ENCODE peak calls at places on chromosome 18, in four cellular contexts. N is activated CD4-positive, CD25-positive, alpha-beta regulatory T cell treated with anti-CD3 and anti-CD28 coated beads, Interleukin-2, amount 50 U/mL, for 72 hours; L is posterior cingulate gyrus; E is activated T-helper 1 cell treated with Interleukin-2 at 50 U/mL for 16 hours. M is an unnamed sample.

GRCh38 chr18:37419272-37419671 is 146.3 kb downstream of the CELF4 start:
- DNase-seq in E (no peak), L (no peak), N (no peak), M (no peak)

GRCh38 chr18:1408331-1408835 is 503.7 kb downstream of the ADCYAP1 start:
- DNase-seq in N (no peak), L (no peak), E (no peak), M (no peak)

GRCh38 chr18:2655153-2655953 is at the start of gene SMCHD1:
- DNase-seq in N (peak; percentile 90), L (peak; percentile 85), E (peak; percentile 86), M (peak; percentile 81)

GRCh38 chr18:45243347-45244095 is 371.8 kb upstream of the SLC14A2 start:
- DNase-seq in L (no peak), N (no peak), E (no peak), M (no peak)

GRCh38 chr18:43271593-43272432 is 5.5 kb downstream of the SYT4 start:
- DNase-seq in N (no peak), E (no peak), L (no peak), M (no peak)

GRCh38 chr18:6728809-6729246 is 688 bp upstream of the ARHGAP28 start:
- DNase-seq in E (no peak), N (no peak), L (no peak), M (no peak)

GRCh38 chr18:27225947-27226481 is 40.9 kb upstream of the CHST9 start:
- DNase-seq in E (no peak), L (no peak), N (no peak), M (no peak)

GRCh38 chr18:42182728-42183700 is 228.0 kb downstream of the PIK3C3 start:
- DNase-seq in L (no peak), E (no peak), N (no peak), M (no peak)

GRCh38 chr18:2883137-2883671 is 36.4 kb downstream of the EMILIN2 start:
- DNase-seq in E (no peak), N (peak; percentile 40), L (no peak), M (peak; percentile 15)

GRCh38 chr18:8847900-8848299 is 142.5 kb downstream of the MTCL1 start:
- DNase-seq in E (no peak), N (no peak), L (no peak), M (no peak)

GRCh38 chr18:79588636-79589481 is 90.7 kb upstream of the CTDP1 start:
- DNase-seq in L (peak; percentile 6), N (no peak), E (no peak), M (no peak)

GRCh38 chr18:49561377-49562193 is at the start of gene LIPG:
- DNase-seq in N (peak; percentile 34), E (no peak), L (peak; percentile 10), M (peak; percentile 8)

M was measured in effector memory CD4-positive, alpha-beta T cell.